ENCODE peak calls at places on chromosomes 2 and 18, in ten cellular contexts. K is hepatocyte, S is PC-3, L is keratinocyte, X is astrocyte, B is left ventricle myocardium inferior, I is astrocyte of the spinal cord, G is heart left ventricle, M is thoracic aorta, Z is foreskin fibroblast. C is an unnamed sample.
A peak's percentile ranks its signal among the peaks of the same experiment; 100 is the strongest.

GRCh38 chr2:42353792-42354429 is 7.1 kb downstream of the COX7A2L start:
- DNase-seq in K (no peak), S (no peak), L (no peak), X (no peak), B (no peak), I (no peak), G (no peak), M (no peak), Z (no peak), C (no peak)

GRCh38 chr2:164015328-164016123 is 279.7 kb upstream of the FIGN start:
- DNase-seq in K (peak; percentile 24), S (no peak), L (no peak), X (peak; percentile 94), B (no peak), I (peak; percentile 39), G (peak; percentile 36), M (peak; percentile 8), Z (no peak), C (no peak)

GRCh38 chr2:26737221-26737620 is 26.9 kb upstream of the SLC35F6 start:
- DNase-seq in K (no peak), S (no peak), L (no peak), X (no peak), B (no peak), I (no peak), G (no peak), M (no peak), Z (no peak), C (no peak)

GRCh38 chr18:54250846-54251251 is 18.5 kb upstream of the POLI start:
- DNase-seq in K (no peak), S (no peak), L (no peak), X (no peak), B (no peak), I (no peak), G (no peak), M (no peak), Z (no peak), C (peak; percentile 59)

GRCh38 chr2:29530281-29530680 is 391.1 kb downstream of the ALK start:
- DNase-seq in K (no peak), S (peak; percentile 20), L (peak; percentile 9), X (peak; percentile 21), B (no peak), I (no peak), G (no peak), M (no peak), Z (no peak), C (peak; percentile 20)

GRCh38 chr2:3303583-3304406 is 73.8 kb downstream of the EIPR1 start:
- DNase-seq in K (peak; percentile 92), S (peak; percentile 85), L (no peak), X (peak; percentile 69), B (peak; percentile 84), I (peak; percentile 84), G (peak; percentile 87), M (peak; percentile 34), Z (peak; percentile 77), C (peak; percentile 79)

GRCh38 chr2:8239402-8240127 is 442.3 kb upstream of the ID2 start:
- DNase-seq in K (no peak), S (no peak), L (no peak), X (peak; percentile 18), B (no peak), I (no peak), G (no peak), M (no peak), Z (no peak), C (no peak)

GRCh38 chr2:219614076-219614860 is 13.2 kb upstream of the SLC4A3 start:
- DNase-seq in K (no peak), S (no peak), L (no peak), X (no peak), B (no peak), I (no peak), G (no peak), M (no peak), Z (no peak), C (no peak)

GRCh38 chr2:103435010-103435409 is 673.2 kb downstream of the TMEM182 start:
- DNase-seq in K (no peak), S (peak; percentile 44), L (no peak), X (peak; percentile 10), B (no peak), I (no peak), G (no peak), M (no peak), Z (no peak), C (peak; percentile 43)

GRCh38 chr2:121491566-121491965 is 39.1 kb upstream of the RNU4ATAC start:
- DNase-seq in K (no peak), S (no peak), L (no peak), X (no peak), B (no peak), I (no peak), G (no peak), M (no peak), Z (no peak), C (no peak)

GRCh38 chr2:230713331-230714121 is 884 bp downstream of the CAB39 start:
- DNase-seq in K (peak; percentile 76), S (peak; percentile 57), L (no peak), X (peak; percentile 27), B (peak; percentile 34), I (no peak), G (peak; percentile 41), M (no peak), Z (no peak), C (peak; percentile 63)

GRCh38 chr2:48812376-48812775 is 56.9 kb upstream of the LHCGR start:
- DNase-seq in K (no peak), S (no peak), L (no peak), X (no peak), B (no peak), I (no peak), G (no peak), M (no peak), Z (no peak), C (no peak)

GRCh38 chr2:10934979-10935350 is 23.2 kb downstream of the KCNF1 start:
- DNase-seq in K (no peak), S (no peak), L (no peak), X (no peak), B (no peak), I (no peak), G (no peak), M (no peak), Z (no peak), C (no peak)

GRCh38 chr2:15938803-15939555 is 1.4 kb upstream of the MYCN start:
- DNase-seq in K (no peak), S (no peak), L (no peak), X (no peak), B (no peak), I (no peak), G (no peak), M (no peak), Z (no peak), C (no peak)

GRCh38 chr2:126858991-126859390 is 39.7 kb upstream of the TEX51 start:
- DNase-seq in K (no peak), S (no peak), L (no peak), X (no peak), B (no peak), I (no peak), G (no peak), M (no peak), Z (no peak), C (no peak)
- H3K4me3 ChIP-seq in K (no peak overlapping the region), S (no peak overlapping the region), L (no peak overlapping the region), X (no peak overlapping the region), B (no peak overlapping the region), I (no peak overlapping the region), G (no peak overlapping the region), M (no peak overlapping the region), Z (no peak overlapping the region), C (no peak overlapping the region)

GRCh38 chr2:24046599-24046929 is 627 bp downstream of the WDCP start:
- DNase-seq in K (no peak), S (no peak), L (no peak), X (no peak), B (no peak), I (no peak), G (no peak), M (no peak), Z (no peak), C (no peak)

GRCh38 chr2:24048662-24049484 is 668 bp upstream of the FKBP1B start:
- DNase-seq in K (no peak), S (no peak), L (no peak), X (no peak), B (no peak), I (no peak), G (no peak), M (no peak), Z (no peak), C (no peak)

GRCh38 chr2:24045511-24046508 is 1.4 kb downstream of the WDCP start:
- DNase-seq in K (no peak), S (no peak), L (no peak), X (no peak), B (no peak), I (no peak), G (no peak), M (no peak), Z (no peak), C (no peak)

GRCh38 chr2:24047703-24048033 is 477 bp upstream of the WDCP start:
- DNase-seq in K (no peak), S (no peak), L (no peak), X (no peak), B (no peak), I (no peak), G (no peak), M (no peak), Z (no peak), C (no peak)

GRCh38 chr2:24046930-24047702 is at the start of gene WDCP:
- DNase-seq in K (peak; percentile 97), S (peak; percentile 98), L (peak; percentile 82), X (peak; percentile 99), B (peak; percentile 93), I (peak; percentile 99), G (peak; percentile 95), M (peak; percentile 95), Z (peak; percentile 98), C (peak; percentile 100)
- TF ChIP-seq CTCF in K (no peak), S (no peak), L (no peak), X (no peak), B (no peak), I (no peak), G (no peak), M (no peak), Z (no peak), C (no peak)

GRCh38 chr2:20167356-20167755 is 57.6 kb downstream of the SDC1 start:
- DNase-seq in K (no peak), S (no peak), L (no peak), X (no peak), B (no peak), I (no peak), G (no peak), M (no peak), Z (no peak), C (no peak)
- H3K4me3 ChIP-seq in K (no peak overlapping the region), S (no peak overlapping the region), L (no peak overlapping the region), X (no peak overlapping the region), B (no peak overlapping the region), I (no peak overlapping the region), G (no peak overlapping the region), M (no peak overlapping the region), Z (no peak overlapping the region), C (no peak overlapping the region)

GRCh38 chr18:49096021-49096420 is 145.3 kb upstream of the SMAD7 start:
- DNase-seq in K (no peak), S (no peak), L (no peak), X (no peak), B (no peak), I (no peak), G (no peak), M (no peak), Z (no peak), C (no peak)
- TF ChIP-seq CTCF in K (no peak), S (peak; percentile 20), L (no peak), X (no peak), B (no peak), I (no peak), G (no peak), M (no peak), Z (no peak), C (no peak)